ENCODE peak calls at places on chromosomes 12 and 14, in five cellular contexts. O is AG09319; Z is tibial nerve; F is GM10248; K is CD8-positive, alpha-beta T cell. L is an unnamed sample.

GRCh38 chr12:102824218-102824835 is 92.7 kb downstream of the PAH start:
- DNase-seq in O (no peak), Z (no peak), F (peak), K (no peak), L (peak)

GRCh38 chr12:7018350-7019042 is at the start of gene LPCAT3:
- DNase-seq in O (peak), Z (peak), F (peak), K (peak), L (peak)

GRCh38 chr12:89319606-89320005 is 32.7 kb downstream of the DUSP6 start:
- DNase-seq in O (no peak), Z (no peak), F (no peak), K (no peak), L (no peak)

GRCh38 chr12:104457746-104458644 is 1.2 kb downstream of the CHST11 start:
- DNase-seq in O (no peak), Z (no peak), F (peak), K (peak), L (peak)

GRCh38 chr14:77197988-77198387 is 16.4 kb downstream of the TMEM63C start:
- DNase-seq in O (no peak), Z (no peak), F (no peak), K (no peak), L (no peak)

GRCh38 chr12:41286426-41286825 is 98.3 kb downstream of the PDZRN4 start:
- DNase-seq in O (no peak), Z (no peak), F (no peak), K (no peak), L (no peak)

GRCh38 chr12:69459477-69459876 is 10.7 kb upstream of the FRS2 start:
- DNase-seq in O (no peak), Z (no peak), F (no peak), K (no peak), L (no peak)

GRCh38 chr12:16385779-16386646 is 38.6 kb downstream of the MGST1 start:
- DNase-seq in O (peak), Z (peak), F (peak), K (no peak), L (no peak)

GRCh38 chr12:132651444-132652100 is 33.0 kb downstream of the P2RX2 start:
- DNase-seq in O (no peak), Z (no peak), F (no peak), K (no peak), L (no peak)
- TF ChIP-seq CTCF in O (no peak), Z (no peak), F (no peak), K (no peak), L (no peak)

DNA sequence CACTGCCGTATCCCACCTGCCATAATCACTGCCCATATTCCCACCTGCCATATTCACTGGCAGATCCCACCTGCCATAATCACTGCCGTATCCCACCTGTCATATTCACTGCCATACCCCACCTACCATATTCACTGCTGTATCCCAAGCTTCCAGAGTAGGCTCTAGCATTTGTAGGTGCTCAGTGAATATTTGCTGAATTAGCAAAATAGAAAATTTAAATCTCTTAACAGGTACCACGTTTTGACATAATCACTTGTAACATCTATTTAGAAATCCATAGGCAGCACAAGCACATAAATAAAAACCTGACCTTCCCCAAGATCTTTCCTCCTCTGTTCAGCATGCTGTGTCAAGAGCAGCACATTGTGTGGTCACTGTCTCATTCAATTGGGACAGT is 145.1 kb upstream of the FGD4 start:
- DNase-seq in O (no peak), Z (no peak), F (no peak), K (no peak), L (no peak)
- TF ChIP-seq CTCF in O (no peak), Z (no peak), F (no peak), K (no peak), L (no peak)

GRCh38 chr12:124570810-124571209 is 3.4 kb upstream of the NCOR2 start:
- DNase-seq in O (no peak), Z (no peak), F (no peak), K (no peak), L (no peak)

GRCh38 chr12:124569375-124570148 is 2.1 kb upstream of the NCOR2 start:
- DNase-seq in O (no peak), Z (no peak), F (no peak), K (no peak), L (no peak)

GRCh38 chr12:124567035-124567672 is at the start of gene NCOR2:
- DNase-seq in O (no peak), Z (no peak), F (peak), K (peak), L (peak)

GRCh38 chr12:124567673-124568373 is 411 bp upstream of the NCOR2 start:
- DNase-seq in O (peak), Z (peak), F (peak), K (peak), L (peak)

DNA sequence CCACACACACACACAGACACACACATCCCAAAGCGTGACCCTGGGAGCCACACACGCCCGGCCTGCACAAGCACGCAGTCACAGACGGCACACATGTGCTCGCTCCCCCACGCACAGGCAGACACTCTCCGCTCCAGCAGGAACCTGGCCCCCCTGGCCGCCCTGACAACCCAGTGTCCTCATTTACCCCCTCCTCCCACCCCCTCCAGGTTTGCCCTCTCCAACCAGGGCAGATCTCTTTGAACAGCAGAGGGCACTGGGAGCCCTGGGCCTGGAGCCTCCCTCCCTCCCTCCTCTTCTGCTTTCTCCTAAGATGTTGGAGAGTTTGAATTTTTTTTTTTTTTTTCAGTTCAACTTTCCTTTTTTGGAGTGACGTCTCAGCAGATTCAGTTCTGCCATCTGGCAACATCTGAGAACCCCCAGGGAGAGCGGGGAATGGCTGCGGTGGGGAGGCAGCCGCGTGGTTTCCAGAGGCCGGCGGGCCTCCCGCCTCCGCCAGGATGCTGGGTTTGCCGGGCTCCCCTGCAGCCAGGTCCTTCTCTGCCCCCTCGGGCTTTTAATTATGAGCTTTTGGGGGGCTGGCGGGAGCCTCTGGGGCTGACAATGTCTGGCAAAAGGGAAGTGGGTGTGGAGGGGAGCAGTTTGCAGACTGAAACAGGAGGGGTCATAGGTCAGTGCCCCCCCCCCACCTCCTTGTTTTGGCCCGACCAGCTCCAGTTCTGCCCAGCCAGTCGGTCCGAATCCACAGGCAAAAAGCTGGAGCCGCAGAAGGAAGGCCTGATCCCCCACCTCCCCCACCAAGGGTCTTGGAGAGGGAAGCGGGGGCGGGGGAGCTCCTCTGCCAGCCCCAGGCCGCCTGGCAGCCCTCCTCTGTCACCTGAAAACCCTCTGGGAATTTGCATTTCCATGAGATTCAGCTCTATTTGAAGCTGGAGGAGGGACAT is 1.3 kb upstream of the NCOR2 start:
- DNase-seq in O (peak), Z (peak), F (peak), K (no peak), L (no peak)
- TF ChIP-seq CTCF in O (peak), Z (peak), F (peak), K (no peak), L (no peak)

GRCh38 chr12:94706250-94706661 is 55.9 kb upstream of the TMCC3 start:
- DNase-seq in O (no peak), Z (no peak), F (no peak), K (no peak), L (no peak)

GRCh38 chr12:94712852-94713545 is 62.6 kb upstream of the TMCC3 start:
- DNase-seq in O (no peak), Z (no peak), F (no peak), K (no peak), L (no peak)

GRCh38 chr12:94707892-94708291 is 57.5 kb upstream of the TMCC3 start:
- DNase-seq in O (no peak), Z (peak), F (no peak), K (no peak), L (no peak)

GRCh38 chr12:94714378-94714777 is 64.0 kb upstream of the TMCC3 start:
- DNase-seq in O (no peak), Z (no peak), F (no peak), K (no peak), L (no peak)

DNA sequence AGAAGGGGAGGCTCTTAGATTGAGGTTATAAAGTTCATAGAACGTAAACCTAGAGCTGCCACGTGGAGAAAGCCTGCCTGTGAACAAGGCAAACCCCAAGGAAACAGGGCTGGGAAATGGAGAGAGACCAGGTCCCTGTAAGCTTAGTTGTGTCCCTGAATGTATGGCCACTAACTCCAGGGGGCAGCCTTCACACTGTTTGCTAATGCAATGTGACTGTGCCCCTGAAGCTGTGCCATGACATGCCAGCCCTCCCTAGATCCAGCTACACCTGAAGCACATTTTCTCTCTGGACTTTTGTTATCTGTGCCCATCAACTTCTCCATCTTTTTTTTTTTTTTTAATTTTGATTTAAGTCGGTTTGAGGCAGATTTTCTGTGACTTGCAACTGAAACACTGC is 60.6 kb upstream of the TMCC3 start:
- DNase-seq in O (no peak), Z (no peak), F (peak), K (no peak), L (no peak)
- TF ChIP-seq CTCF in O (peak), Z (no peak), F (no peak), K (no peak), L (no peak)

L was measured in mesothelial cell of epicardium.